ENCODE peak calls at places on chromosomes 2 and 18, in five cellular contexts. F, P, W, T and Z are unnamed samples. For H3K36me3, the result is how much of the 10 kb centered on the place peaks cover.

GRCh38 chr2:240806006-240806405 is 14.0 kb downstream of the KIF1A start:
- DNase-seq in F (peak), P (no peak), W (no peak), T (no peak), Z (no peak)

GRCh38 chr18:415627-416612 is 84.6 kb downstream of the COLEC12 start:
- DNase-seq in F (no peak), P (no peak), W (peak), T (no peak), Z (no peak)

GRCh38 chr2:133266075-133266925 is 302.0 kb downstream of the NCKAP5 start:
- DNase-seq in F (peak), P (no peak), W (peak), T (peak), Z (no peak)

GRCh38 chr18:44513233-44513632 is 167.5 kb upstream of the SETBP1 start:
- DNase-seq in F (no peak), P (no peak), W (no peak), T (no peak), Z (no peak)

GRCh38 chr2:120465012-120465700 is 119.2 kb downstream of the INHBB start:
- DNase-seq in F (peak), P (no peak), W (no peak), T (no peak), Z (no peak)

GRCh38 chr2:64085936-64086335 is 58.3 kb downstream of the PELI1 start:
- DNase-seq in F (no peak), P (no peak), W (no peak), T (no peak), Z (no peak)

GRCh38 chr2:172588931-172589330 is 33.0 kb downstream of the PDK1 start:
- DNase-seq in F (no peak), P (no peak), W (no peak), T (no peak), Z (no peak)

GRCh38 chr18:75376004-75376403 is 51.5 kb downstream of the SMIM21 start:
- DNase-seq in F (no peak), P (no peak), W (no peak), T (no peak), Z (no peak)

GRCh38 chr2:20443276-20443920 is 3.5 kb upstream of the RHOB start:
- DNase-seq in F (peak), P (no peak), W (peak), T (peak), Z (peak)

GRCh38 chr2:113088173-113088992 is 20.6 kb downstream of the IL1F10 start:
- DNase-seq in F (no peak), P (no peak), W (no peak), T (no peak), Z (no peak)

GRCh38 chr2:201362396-201362795 is 5.3 kb upstream of the FLACC1 start:
- DNase-seq in F (no peak), P (no peak), W (peak), T (no peak), Z (no peak)

GRCh38 chr18:25830787-25831186 is 259.6 kb downstream of the SS18 start:
- DNase-seq in F (no peak), P (peak), W (peak), T (no peak), Z (peak)

GRCh38 chr2:152051373-152051893 is 47.4 kb downstream of the CACNB4 start:
- DNase-seq in F (no peak), P (no peak), W (no peak), T (no peak), Z (no peak)

GRCh38 chr2:176763871-176764404 is 448.7 kb upstream of the HNRNPA3 start:
- DNase-seq in F (no peak), P (no peak), W (peak), T (peak), Z (no peak)

GRCh38 chr2:232529806-232530547 is 4.0 kb downstream of the CHRND start:
- DNase-seq in F (peak), P (no peak), W (no peak), T (no peak), Z (no peak)

GRCh38 chr2:80007722-80008503 is 296.6 kb downstream of the LRRTM1 start:
- DNase-seq in F (no peak), P (no peak), W (no peak), T (peak), Z (no peak)

GRCh38 chr2:199779589-199779988 is 71.4 kb downstream of the FTCDNL1 start:
- DNase-seq in F (no peak), P (no peak), W (no peak), T (no peak), Z (no peak)

GRCh38 chr2:32271063-32271462 is 6.4 kb upstream of the NLRC4 start:
- DNase-seq in F (no peak), P (no peak), W (no peak), T (no peak), Z (no peak)

GRCh38 chr2:27294928-27295327 is 12.7 kb downstream of the TRIM54 start:
- DNase-seq in F (no peak), P (no peak), W (no peak), T (no peak), Z (no peak)

GRCh38 chr2:101038455-101039255 is 36.6 kb downstream of the RPL31 start:
- DNase-seq in F (no peak), P (no peak), W (peak), T (peak), Z (no peak)

GRCh38 chr2:208929489-208929864 is 494.4 kb upstream of the MAP2 start:
- DNase-seq in F (no peak), P (no peak), W (no peak), T (no peak), Z (no peak)

GRCh38 chr2:38523728-38524437 is 78.8 kb downstream of the HNRNPLL start:
- DNase-seq in F (no peak), P (no peak), W (no peak), T (peak), Z (no peak)

GRCh38 chr2:219598308-219599078 is 836 bp downstream of the STK11IP start:
- DNase-seq in F (no peak), P (no peak), W (peak), T (no peak), Z (no peak)

GRCh38 chr2:60634443-60634842 is 81.0 kb upstream of the BCL11A start:
- DNase-seq in F (no peak), P (no peak), W (peak), T (no peak), Z (no peak)

GRCh38 chr2:231532189-231533035 is 2.2 kb upstream of the NMUR1 start:
- DNase-seq in F (no peak), P (no peak), W (no peak), T (no peak), Z (no peak)

GRCh38 chr2:241858206-241859016 is at the start of gene PDCD1:
- DNase-seq in F (peak), P (peak), W (no peak), T (no peak), Z (peak)

DNA sequence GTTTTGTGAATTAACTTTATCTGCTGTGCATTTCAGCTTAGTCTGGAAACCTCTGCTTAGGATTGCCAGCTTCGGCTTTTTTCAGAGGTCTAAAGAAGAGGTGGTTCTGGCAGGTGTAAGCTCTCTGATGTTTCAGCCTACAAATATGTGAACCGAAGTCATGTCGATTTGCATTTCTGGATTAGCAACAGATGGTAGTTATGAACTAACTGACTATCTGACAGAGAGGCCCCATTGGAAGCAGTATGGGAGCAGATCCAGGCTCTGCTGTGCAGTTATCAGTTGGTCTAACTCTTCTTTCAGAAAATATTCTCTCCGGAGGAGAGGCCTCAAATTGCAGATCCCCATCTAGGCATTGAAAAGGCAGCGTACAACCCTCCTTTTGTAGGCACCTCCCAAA is 32.7 kb upstream of the SPRED2 start:
- DNase-seq in F (no peak), P (no peak), W (peak), T (no peak), Z (no peak)
- H3K27ac ChIP-seq in F (no peak), P (no peak), W (peak), T (no peak), Z (no peak)

DNA sequence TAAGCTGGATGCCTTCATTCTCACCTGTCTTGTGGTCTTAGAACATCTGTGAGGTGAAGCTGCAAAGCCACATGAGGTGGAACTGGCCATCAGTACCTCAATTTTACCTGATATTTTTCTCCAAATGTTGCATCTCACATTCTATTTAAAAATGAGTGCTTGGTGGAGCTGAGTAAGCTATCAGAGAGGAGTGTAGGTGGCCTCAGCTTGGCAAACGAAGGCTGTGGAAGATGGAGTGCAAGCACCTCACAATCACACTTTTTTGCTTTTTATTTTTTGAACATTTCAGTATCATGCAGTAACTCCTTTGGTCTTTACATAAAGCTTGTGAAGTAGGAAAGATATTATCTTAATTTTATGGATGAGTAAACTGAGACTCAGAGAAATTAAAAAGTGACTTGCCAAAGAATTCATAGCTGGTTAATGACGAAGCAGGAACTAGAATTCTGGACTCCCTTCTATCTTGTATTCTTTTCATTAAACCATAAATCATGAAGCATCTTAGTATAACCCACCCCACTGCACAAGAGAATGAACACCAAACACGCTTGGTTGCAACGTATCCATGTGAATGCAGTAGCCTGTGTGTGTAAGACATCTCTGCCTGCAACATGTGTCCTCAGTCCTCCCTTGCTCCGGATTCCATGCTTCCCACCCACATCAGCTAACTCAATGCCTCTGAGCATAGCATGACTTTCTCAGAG is 27.2 kb downstream of the C2orf49 start:
- DNase-seq in F (no peak), P (no peak), W (peak), T (no peak), Z (no peak)
- H3K36me3 ChIP-seq in F (under half), P (under half), W (half or more), T (under half), Z (under half)

GRCh38 chr2:205698556-205699282 is 16.4 kb downstream of the NRP2 start:
- DNase-seq in F (no peak), P (no peak), W (peak), T (no peak), Z (no peak)
- H3K27ac ChIP-seq in F (no peak), P (peak), W (peak), T (no peak), Z (peak)

GRCh38 chr2:160138406-160138805 is 61.7 kb downstream of the ITGB6 start:
- DNase-seq in F (no peak), P (no peak), W (no peak), T (no peak), Z (no peak)
- H3K36me3 ChIP-seq in F (under half), P (under half), W (under half), T (under half), Z (under half)

GRCh38 chr2:67036446-67036845 is 360.7 kb upstream of the ETAA1 start:
- DNase-seq in F (no peak), P (no peak), W (peak), T (no peak), Z (no peak)
- H3K27ac ChIP-seq in F (no peak), P (no peak), W (no peak), T (no peak), Z (no peak)

GRCh38 chr2:54955358-54955673 is 94.9 kb downstream of the RTN4 start:
- DNase-seq in F (no peak), P (no peak), W (no peak), T (no peak), Z (no peak)
- H3K36me3 ChIP-seq in F (under half), P (under half), W (under half), T (under half), Z (under half)

GRCh38 chr2:42368817-42369550 is 8.0 kb upstream of the COX7A2L start:
- DNase-seq in F (no peak), P (no peak), W (no peak), T (no peak), Z (no peak)
- H3K27ac ChIP-seq in F (no peak), P (no peak), W (no peak), T (no peak), Z (no peak)

DNA sequence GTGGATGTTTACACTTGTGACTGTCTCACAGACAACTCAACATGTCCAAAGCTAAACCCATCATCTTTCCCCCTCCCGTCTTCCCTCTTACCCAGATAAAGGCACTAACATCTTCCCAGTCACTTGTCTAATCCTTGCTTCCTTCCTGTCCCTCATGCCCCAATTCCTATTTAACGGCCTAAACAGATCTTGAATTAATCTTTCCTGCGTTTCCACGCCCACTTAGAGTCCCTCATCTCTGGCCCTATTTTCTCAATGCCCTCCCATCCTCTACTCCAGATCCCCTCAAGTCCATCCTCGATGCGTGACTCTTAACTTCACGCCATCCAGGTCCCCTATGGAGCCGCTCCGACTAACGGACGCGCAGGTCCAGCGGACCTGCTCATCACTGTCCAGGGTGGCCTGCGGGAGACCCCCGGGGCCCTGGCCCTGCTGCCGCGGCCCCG is 682 bp upstream of the SCLY start:
- DNase-seq in F (no peak), P (no peak), W (no peak), T (peak), Z (no peak)
- H3K36me3 ChIP-seq in F (under half), P (under half), W (under half), T (under half), Z (under half)

GRCh38 chr2:216626168-216626874 is 6.9 kb upstream of the IGFBP2 start:
- DNase-seq in F (no peak), P (no peak), W (no peak), T (no peak), Z (no peak)
- H3K27ac ChIP-seq in F (no peak), P (no peak), W (no peak), T (no peak), Z (no peak)

DNA sequence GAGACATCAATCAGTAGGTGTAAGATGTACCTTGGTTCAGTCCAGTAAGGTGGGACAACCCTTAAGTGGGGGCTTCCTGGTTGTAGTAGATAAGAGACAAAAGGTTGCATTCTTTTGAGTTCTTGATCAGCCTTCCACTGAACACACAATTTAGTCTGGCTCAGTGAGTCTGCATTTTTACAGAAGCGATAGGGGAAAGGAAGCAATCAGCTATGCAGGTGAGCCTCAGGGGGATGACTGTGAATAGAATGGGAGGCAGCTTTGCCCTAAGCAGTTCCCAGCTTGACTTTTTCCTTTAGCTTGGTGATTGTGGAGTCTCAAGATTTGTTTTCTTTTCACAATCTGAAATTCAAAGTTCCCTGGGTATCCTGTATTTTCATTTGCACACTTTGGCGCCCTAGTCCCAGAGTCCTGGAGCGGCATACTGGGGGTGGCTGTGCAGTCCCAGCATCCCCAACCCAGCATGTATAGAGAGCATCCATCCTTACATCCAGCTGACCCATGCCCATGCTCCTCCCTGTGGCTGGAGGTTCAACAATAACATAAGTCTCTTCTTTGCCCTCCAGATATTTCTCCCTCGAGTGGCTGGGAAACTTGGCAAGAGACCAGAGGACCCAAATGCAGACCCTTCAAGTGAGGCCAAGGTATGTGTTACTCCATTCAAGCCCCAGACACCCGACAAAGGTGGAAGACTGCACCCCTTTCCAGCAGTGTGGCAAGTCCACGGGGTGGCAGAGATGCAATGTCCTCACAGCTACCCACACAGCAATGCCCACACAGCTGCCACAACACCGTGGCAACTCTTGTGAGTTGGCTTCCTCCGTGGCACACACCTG is 20.1 kb upstream of the PRLH start:
- DNase-seq in F (peak), P (no peak), W (no peak), T (no peak), Z (no peak)
- H3K36me3 ChIP-seq in F (under half), P (under half), W (under half), T (under half), Z (under half)